ENCODE peak calls at places on chromosome 13, in four cellular contexts. R is type B pancreatic cell, Y is colonic mucosa, Z is choroid plexus epithelial cell. E is an unnamed sample.

GRCh38 chr13:73261739-73262216 is 203.0 kb downstream of the KLF5 start:
- DNase-seq in R (no peak), Y (no peak), Z (no peak), E (no peak)

GRCh38 chr13:38662362-38662761 is 24.5 kb upstream of the FREM2 start:
- DNase-seq in R (no peak), Y (no peak), Z (peak; percentile 87), E (no peak)

GRCh38 chr13:23667750-23668149 is 97.5 kb downstream of the TNFRSF19 start:
- DNase-seq in R (no peak), Y (no peak), Z (no peak), E (no peak)

GRCh38 chr13:36357692-36358091 is 11.5 kb upstream of the SPART start:
- DNase-seq in R (no peak), Y (no peak), Z (no peak), E (no peak)

GRCh38 chr13:49248433-49249002 is 793 bp downstream of the CDADC1 start:
- DNase-seq in R (no peak), Y (no peak), Z (peak; percentile 54), E (no peak)

GRCh38 chr13:19888799-19889198 is 25.4 kb upstream of the ZMYM5 start:
- DNase-seq in R (no peak), Y (no peak), Z (peak; percentile 55), E (no peak)

GRCh38 chr13:42875448-42876269 is 94.3 kb downstream of the FAM216B start:
- DNase-seq in R (no peak), Y (no peak), Z (peak; percentile 85), E (no peak)

GRCh38 chr13:111957913-111958450 is 109.0 kb upstream of the SOX1 start:
- DNase-seq in R (no peak), Y (no peak), Z (no peak), E (no peak)

GRCh38 chr13:102530751-102531150 is 66.0 kb upstream of the TPP2 start:
- DNase-seq in R (no peak), Y (no peak), Z (no peak), E (no peak)

GRCh38 chr13:44758595-44759221 is 182.6 kb upstream of the TSC22D1 start:
- DNase-seq in R (no peak), Y (peak; percentile 59), Z (peak; percentile 92), E (no peak)

GRCh38 chr13:24272452-24273161 is 36.8 kb upstream of the C1QTNF9 start:
- DNase-seq in R (no peak), Y (peak; percentile 42), Z (no peak), E (no peak)

GRCh38 chr13:50228527-50228926 is 213.3 kb downstream of the KCNRG start:
- DNase-seq in R (no peak), Y (no peak), Z (no peak), E (no peak)

GRCh38 chr13:109333893-109334651 is 452.3 kb downstream of the IRS2 start:
- DNase-seq in R (no peak), Y (no peak), Z (no peak), E (no peak)

GRCh38 chr13:42593719-42594012 is 19.7 kb downstream of the TNFSF11 start:
- DNase-seq in R (no peak), Y (no peak), Z (no peak), E (no peak)

GRCh38 chr13:26978081-26978860 is 193.3 kb downstream of the USP12 start:
- DNase-seq in R (no peak), Y (peak; percentile 75), Z (no peak), E (no peak)

GRCh38 chr13:49240017-49240416 is 7.7 kb upstream of the CDADC1 start:
- DNase-seq in R (no peak), Y (no peak), Z (peak; percentile 64), E (no peak)

GRCh38 chr13:65653548-65654078 is 1576.5 kb downstream of the PCDH9 start:
- DNase-seq in R (no peak), Y (no peak), Z (no peak), E (no peak)

GRCh38 chr13:45243072-45243471 is 42.2 kb upstream of the KCTD4 start:
- DNase-seq in R (no peak), Y (peak; percentile 89), Z (no peak), E (no peak)

GRCh38 chr13:91817250-91817649 is 418.8 kb downstream of the GPC5 start:
- DNase-seq in R (no peak), Y (no peak), Z (peak; percentile 47), E (no peak)

GRCh38 chr13:63843766-63844699 is 2428.4 kb upstream of the PCDH20 start:
- DNase-seq in R (no peak), Y (no peak), Z (no peak), E (no peak)

GRCh38 chr13:48188129-48188528 is 44.9 kb upstream of the ITM2B start:
- DNase-seq in R (no peak), Y (no peak), Z (no peak), E (no peak)

GRCh38 chr13:101881593-101881992 is 429.1 kb downstream of the ITGBL1 start:
- DNase-seq in R (no peak), Y (no peak), Z (no peak), E (no peak)

DNA sequence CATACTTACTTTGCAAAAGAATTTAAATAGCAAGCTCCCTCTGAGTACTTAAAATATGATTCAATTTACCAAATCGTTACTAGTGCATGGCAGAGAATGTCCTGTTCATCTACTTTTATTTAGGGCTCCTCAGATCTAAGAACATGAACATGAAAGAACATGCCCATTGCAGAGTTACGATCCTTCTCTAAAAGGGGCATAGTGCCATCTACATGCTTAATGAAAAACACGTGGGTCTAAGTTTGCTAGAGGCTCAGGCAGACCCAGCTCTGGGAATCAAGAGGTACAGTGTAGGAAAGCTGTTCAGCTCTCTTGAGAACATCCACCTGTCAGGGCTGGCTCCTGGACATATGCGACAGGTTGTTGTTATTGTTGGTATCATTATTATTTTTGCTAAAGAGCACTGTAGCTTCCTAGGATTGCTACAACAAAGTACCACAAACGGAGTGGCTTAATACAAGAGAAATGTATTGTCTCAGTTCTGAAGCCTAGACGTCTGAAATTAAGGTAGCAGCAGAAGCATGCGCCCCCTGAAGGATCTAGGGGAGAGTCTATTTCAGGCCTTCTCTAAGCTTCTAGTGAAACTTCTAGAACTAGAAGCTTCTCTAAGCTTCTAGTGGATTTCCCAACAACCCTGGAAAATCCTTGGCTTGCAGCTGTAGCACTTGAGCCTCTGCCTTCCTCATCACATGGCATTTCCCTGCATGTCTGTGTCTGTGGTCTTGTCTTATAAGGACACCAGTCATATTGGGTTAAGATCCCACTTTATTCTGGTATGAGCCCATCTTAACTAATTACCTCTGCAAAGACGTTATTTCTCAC is 133.9 kb downstream of the DCT start:
- DNase-seq in R (no peak), Y (no peak), Z (peak; percentile 65), E (no peak)
- TF ChIP-seq CTCF in R (no peak), Y (no peak), Z (peak; percentile 31), E (no peak)

GRCh38 chr13:39816936-39817335 is 161.5 kb downstream of the COG6 start:
- DNase-seq in R (no peak), Y (no peak), Z (peak; percentile 96), E (no peak)
- TF ChIP-seq CTCF in R (no peak), Y (no peak), Z (no peak), E (no peak)

GRCh38 chr13:106867249-106867648 is 299.3 kb upstream of the ARGLU1 start:
- DNase-seq in R (no peak), Y (no peak), Z (peak; percentile 52), E (no peak)
- TF ChIP-seq CTCF in R (peak; percentile 70), Y (no peak), Z (peak; percentile 31), E (no peak)

DNA sequence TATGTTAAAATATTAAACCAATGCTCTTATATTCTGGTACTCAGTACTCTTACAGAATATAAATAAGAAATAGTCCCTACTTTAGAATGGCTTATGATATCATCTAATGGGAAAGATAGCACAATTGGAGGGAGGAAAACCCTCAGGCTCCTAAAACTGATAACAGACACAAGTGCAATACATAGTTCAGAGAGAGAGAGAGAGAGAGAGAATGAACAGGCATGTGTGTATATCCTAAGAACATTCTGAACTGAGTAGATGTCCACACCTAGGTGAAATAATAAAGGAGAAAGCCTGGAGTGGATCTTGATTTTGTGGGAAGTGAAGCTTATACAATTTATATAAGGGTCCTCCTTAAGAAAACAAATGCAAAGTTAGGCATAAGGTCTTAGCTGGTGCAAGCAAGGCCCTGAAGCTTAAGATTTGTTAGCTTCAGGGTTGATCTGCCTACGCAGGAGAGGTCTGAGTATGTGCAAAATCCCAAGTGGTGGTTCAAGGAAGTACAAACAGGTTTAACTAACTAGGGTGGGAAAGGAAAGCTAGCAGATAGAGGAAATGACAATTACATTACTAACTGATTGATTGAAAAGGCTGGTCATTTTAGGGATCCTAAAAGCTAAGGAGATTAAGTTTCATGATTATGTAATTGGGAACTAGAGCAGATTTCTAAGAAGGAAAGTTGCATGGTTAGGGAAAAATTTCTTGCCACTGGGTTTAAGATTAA is 53.3 kb downstream of the SOX21 start:
- DNase-seq in R (no peak), Y (no peak), Z (peak; percentile 9), E (no peak)
- TF ChIP-seq CTCF in R (peak; percentile 57), Y (no peak), Z (no peak), E (no peak)

DNA sequence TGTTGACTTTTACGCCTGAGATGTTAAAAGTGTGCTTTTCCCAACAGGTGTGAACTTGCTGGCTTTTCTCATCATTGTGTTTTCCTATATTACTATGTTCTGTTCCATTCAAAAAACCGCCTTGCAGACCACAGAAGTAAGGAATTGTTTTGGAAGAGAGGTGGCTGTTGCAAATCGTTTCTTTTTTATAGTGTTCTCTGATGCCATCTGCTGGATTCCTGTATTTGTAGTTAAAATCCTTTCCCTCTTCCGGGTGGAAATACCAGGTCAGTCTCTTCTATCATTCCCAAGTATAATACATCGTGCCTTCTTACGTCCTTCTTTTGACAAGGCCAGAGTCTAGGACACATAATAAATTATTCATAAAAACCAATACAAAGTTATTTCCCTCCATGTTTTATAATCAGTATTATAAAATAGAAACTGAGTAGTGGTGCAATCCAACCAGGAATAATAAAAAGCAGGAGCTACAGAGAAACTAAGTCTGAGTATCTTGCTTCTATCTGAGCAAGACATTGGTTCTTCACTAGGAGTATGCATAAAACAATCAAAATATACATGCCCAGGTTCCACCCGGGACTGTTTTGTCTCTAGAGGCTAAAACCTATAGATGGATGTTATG is 57.9 kb downstream of the RXFP2 start:
- DNase-seq in R (no peak), Y (no peak), Z (peak; percentile 54), E (no peak)
- TF ChIP-seq CTCF in R (peak; percentile 65), Y (no peak), Z (peak; percentile 54), E (peak; percentile 33)

DNA sequence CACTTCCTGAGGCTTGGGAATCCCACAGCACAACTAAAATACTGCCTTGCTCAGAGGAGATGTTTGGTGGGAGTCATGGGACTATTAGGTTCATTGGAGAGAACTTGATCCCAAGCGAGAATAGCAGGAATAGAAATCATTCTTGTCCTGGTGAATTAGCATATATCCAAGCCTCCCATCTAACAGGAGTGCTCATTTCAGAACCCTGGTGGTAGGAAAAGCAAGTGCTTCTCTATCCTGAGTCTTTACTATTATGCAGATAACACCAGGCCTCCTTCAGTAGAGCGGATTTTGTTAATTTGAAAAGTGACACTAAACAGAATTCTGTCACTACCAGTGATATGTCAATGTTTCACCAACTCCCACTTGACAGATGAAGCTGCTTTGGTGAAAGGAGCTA is 199.5 kb downstream of the ATP8A2 start:
- DNase-seq in R (no peak), Y (no peak), Z (peak; percentile 2), E (no peak)
- TF ChIP-seq CTCF in R (peak; percentile 53), Y (no peak), Z (peak; percentile 33), E (no peak)

GRCh38 chr13:89269737-89270136 is 1598.6 kb downstream of the SLITRK5 start:
- DNase-seq in R (no peak), Y (no peak), Z (no peak), E (no peak)

GRCh38 chr13:89267734-89268133 is 1596.6 kb downstream of the SLITRK5 start:
- DNase-seq in R (no peak), Y (no peak), Z (peak; percentile 27), E (no peak)
- TF ChIP-seq CTCF in R (no peak), Y (no peak), Z (no peak), E (no peak)

GRCh38 chr13:100694722-100695644 is 20.4 kb upstream of the TMTC4 start:
- DNase-seq in R (no peak), Y (peak; percentile 28), Z (peak; percentile 68), E (no peak)
- TF ChIP-seq CTCF in R (peak; percentile 73), Y (no peak), Z (peak; percentile 77), E (no peak)

E was measured in CD14-positive monocyte.